ENCODE peak calls at places on chromosomes 16 and 17, in six cellular contexts. One of them, this sample, is unnamed.

GRCh38 chr16:4179020-4179419 is 62.8 kb upstream of the ADCY9 start:
- DNase-seq in thyroid gland: peak; percentile 33
- DNase-seq in left ventricle myocardium inferior: peak; percentile 22
- DNase-seq in H1: no peak
- DNase-seq in adrenal gland: no peak
- DNase-seq in lower lobe of right lung: peak; percentile 84
- DNase-seq in this sample: peak; percentile 67

GRCh38 chr17:75250009-75250471 is 11.4 kb downstream of the GGA3 start:
- DNase-seq in left ventricle myocardium inferior: no peak
- DNase-seq in thyroid gland: no peak
- DNase-seq in H1: no peak
- DNase-seq in lower lobe of right lung: no peak
- DNase-seq in adrenal gland: no peak
- DNase-seq in this sample: peak; percentile 51

GRCh38 chr17:60491771-60492170 is 34.3 kb downstream of the APPBP2 start:
- DNase-seq in H1: peak; percentile 54
- DNase-seq in lower lobe of right lung: no peak
- DNase-seq in thyroid gland: no peak
- DNase-seq in adrenal gland: no peak
- DNase-seq in left ventricle myocardium inferior: no peak
- DNase-seq in this sample: no peak

GRCh38 chr17:80168371-80168770 is 1.5 kb upstream of the CARD14 start:
- DNase-seq in thyroid gland: no peak
- DNase-seq in left ventricle myocardium inferior: no peak
- DNase-seq in lower lobe of right lung: no peak
- DNase-seq in adrenal gland: no peak
- DNase-seq in H1: no peak
- DNase-seq in this sample: no peak

GRCh38 chr17:1959871-1960569 is 65.1 kb downstream of the RTN4RL1 start:
- DNase-seq in thyroid gland: peak; percentile 69
- DNase-seq in H1: no peak
- DNase-seq in left ventricle myocardium inferior: no peak
- DNase-seq in adrenal gland: no peak
- DNase-seq in lower lobe of right lung: no peak
- DNase-seq in this sample: no peak

GRCh38 chr16:27962197-27962596 is 101.3 kb downstream of the GSG1L start:
- DNase-seq in adrenal gland: no peak
- DNase-seq in left ventricle myocardium inferior: no peak
- DNase-seq in thyroid gland: no peak
- DNase-seq in H1: no peak
- DNase-seq in lower lobe of right lung: no peak
- DNase-seq in this sample: no peak

GRCh38 chr16:66873685-66874055 is 6.6 kb upstream of the PDP2 start:
- DNase-seq in left ventricle myocardium inferior: no peak
- DNase-seq in lower lobe of right lung: no peak
- DNase-seq in H1: no peak
- DNase-seq in thyroid gland: no peak
- DNase-seq in adrenal gland: no peak
- DNase-seq in this sample: no peak

GRCh38 chr17:78365561-78366108 is 5.8 kb upstream of the SOCS3 start:
- DNase-seq in thyroid gland: peak; percentile 68
- DNase-seq in left ventricle myocardium inferior: no peak
- DNase-seq in adrenal gland: peak; percentile 50
- DNase-seq in H1: peak; percentile 85
- DNase-seq in lower lobe of right lung: no peak
- DNase-seq in this sample: no peak

GRCh38 chr17:77027271-77027670 is 113.5 kb upstream of the SEC14L1 start:
- DNase-seq in thyroid gland: no peak
- DNase-seq in adrenal gland: no peak
- DNase-seq in lower lobe of right lung: no peak
- DNase-seq in H1: no peak
- DNase-seq in left ventricle myocardium inferior: no peak
- DNase-seq in this sample: no peak

GRCh38 chr17:45376171-45376564 is 56.5 kb downstream of the ARHGAP27 start:
- DNase-seq in H1: no peak
- DNase-seq in lower lobe of right lung: peak; percentile 8
- DNase-seq in left ventricle myocardium inferior: no peak
- DNase-seq in adrenal gland: no peak
- DNase-seq in thyroid gland: no peak
- DNase-seq in this sample: no peak

GRCh38 chr17:72518810-72519597 is 398.2 kb downstream of the SOX9 start:
- DNase-seq in left ventricle myocardium inferior: no peak
- DNase-seq in thyroid gland: no peak
- DNase-seq in H1: no peak
- DNase-seq in adrenal gland: no peak
- DNase-seq in lower lobe of right lung: no peak
- DNase-seq in this sample: no peak

GRCh38 chr17:35981246-35981645 is at the start of gene CCL16:
- DNase-seq in thyroid gland: no peak
- DNase-seq in H1: no peak
- DNase-seq in lower lobe of right lung: no peak
- DNase-seq in left ventricle myocardium inferior: no peak
- DNase-seq in adrenal gland: no peak
- DNase-seq in this sample: no peak

GRCh38 chr17:51423421-51424160 is 163.2 kb downstream of the UTP18 start:
- DNase-seq in H1: no peak
- DNase-seq in lower lobe of right lung: no peak
- DNase-seq in left ventricle myocardium inferior: no peak
- DNase-seq in thyroid gland: no peak
- DNase-seq in adrenal gland: no peak
- DNase-seq in this sample: no peak

GRCh38 chr17:74018116-74018515 is 185.4 kb upstream of the RPL38 start:
- DNase-seq in thyroid gland: no peak
- DNase-seq in lower lobe of right lung: no peak
- DNase-seq in adrenal gland: no peak
- DNase-seq in left ventricle myocardium inferior: no peak
- DNase-seq in H1: no peak
- DNase-seq in this sample: no peak

GRCh38 chr17:19724501-19725420 is 8.4 kb upstream of the SLC47A2 start:
- DNase-seq in thyroid gland: peak; percentile 31
- DNase-seq in lower lobe of right lung: peak; percentile 92
- DNase-seq in H1: no peak
- DNase-seq in adrenal gland: peak; percentile 60
- DNase-seq in left ventricle myocardium inferior: peak; percentile 62
- DNase-seq in this sample: peak; percentile 85

DNA sequence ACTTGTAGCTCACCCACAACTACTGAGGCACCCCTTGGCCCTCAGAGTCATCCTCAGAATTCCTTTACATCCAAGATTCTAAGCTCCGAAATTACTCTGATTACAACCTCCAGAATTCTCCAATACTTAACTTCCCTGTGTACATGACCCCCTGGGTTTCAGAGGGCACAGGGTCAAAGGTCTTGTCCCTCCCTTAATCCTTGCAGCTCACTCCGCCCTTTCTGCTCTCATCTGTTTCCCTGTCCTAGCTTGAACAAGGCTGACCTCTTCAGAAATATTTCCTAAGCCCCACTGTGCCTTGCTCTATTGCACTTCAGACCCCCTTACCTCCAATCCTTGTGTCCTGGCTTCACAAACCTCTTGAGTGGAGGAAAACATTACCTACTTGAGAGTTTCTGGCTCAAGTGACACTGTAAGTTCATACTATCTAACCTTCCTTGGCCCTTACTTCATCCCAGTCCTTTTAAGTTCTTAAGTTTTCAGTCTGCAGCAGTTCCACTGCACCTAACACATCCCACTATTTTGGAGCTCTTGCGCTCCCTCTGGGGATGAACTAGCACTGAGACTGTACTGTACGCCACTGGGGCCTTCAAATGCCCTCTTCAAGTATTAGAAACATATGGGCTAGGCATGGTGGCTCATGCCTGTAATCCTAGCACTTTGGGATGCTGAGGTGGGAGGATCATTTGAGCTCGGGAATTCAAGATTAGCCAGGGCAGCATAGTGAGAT is 6.2 kb downstream of the N4BP1 start:
- DNase-seq in H1: no peak
- DNase-seq in left ventricle myocardium inferior: no peak
- DNase-seq in adrenal gland: no peak
- DNase-seq in thyroid gland: no peak
- DNase-seq in lower lobe of right lung: no peak
- DNase-seq in this sample: no peak
- H3K4me3 ChIP-seq in H1: no peak overlapping the region
- H3K4me3 ChIP-seq in left ventricle myocardium inferior: no peak overlapping the region
- H3K4me3 ChIP-seq in adrenal gland: no peak overlapping the region
- H3K4me3 ChIP-seq in thyroid gland: no peak overlapping the region
- H3K4me3 ChIP-seq in lower lobe of right lung: no peak overlapping the region
- H3K4me3 ChIP-seq in this sample: no peak overlapping the region

GRCh38 chr16:74279266-74279665 is 17.3 kb upstream of the PSMD7 start:
- DNase-seq in left ventricle myocardium inferior: no peak
- DNase-seq in adrenal gland: no peak
- DNase-seq in lower lobe of right lung: no peak
- DNase-seq in thyroid gland: no peak
- DNase-seq in H1: no peak
- DNase-seq in this sample: no peak

GRCh38 chr16:74271879-74272278 is 24.7 kb upstream of the PSMD7 start:
- DNase-seq in left ventricle myocardium inferior: no peak
- DNase-seq in adrenal gland: no peak
- DNase-seq in lower lobe of right lung: no peak
- DNase-seq in thyroid gland: no peak
- DNase-seq in H1: peak; percentile 7
- DNase-seq in this sample: no peak

GRCh38 chr16:74280448-74280847 is 16.2 kb upstream of the PSMD7 start:
- DNase-seq in thyroid gland: no peak
- DNase-seq in left ventricle myocardium inferior: no peak
- DNase-seq in H1: no peak
- DNase-seq in adrenal gland: no peak
- DNase-seq in lower lobe of right lung: no peak
- DNase-seq in this sample: no peak

GRCh38 chr16:74279805-74280204 is 16.8 kb upstream of the PSMD7 start:
- DNase-seq in thyroid gland: no peak
- DNase-seq in left ventricle myocardium inferior: no peak
- DNase-seq in adrenal gland: no peak
- DNase-seq in H1: no peak
- DNase-seq in lower lobe of right lung: no peak
- DNase-seq in this sample: no peak

GRCh38 chr16:74275031-74275636 is 21.5 kb upstream of the PSMD7 start:
- DNase-seq in thyroid gland: no peak
- DNase-seq in lower lobe of right lung: no peak
- DNase-seq in H1: no peak
- DNase-seq in left ventricle myocardium inferior: no peak
- DNase-seq in adrenal gland: no peak
- DNase-seq in this sample: no peak
- TF ChIP-seq CTCF in thyroid gland: no peak
- TF ChIP-seq CTCF in lower lobe of right lung: peak; percentile 20
- TF ChIP-seq CTCF in H1: peak; percentile 16
- TF ChIP-seq CTCF in left ventricle myocardium inferior: peak; percentile 50
- TF ChIP-seq CTCF in adrenal gland: peak; percentile 43
- TF ChIP-seq CTCF in this sample: peak; percentile 39

DNA sequence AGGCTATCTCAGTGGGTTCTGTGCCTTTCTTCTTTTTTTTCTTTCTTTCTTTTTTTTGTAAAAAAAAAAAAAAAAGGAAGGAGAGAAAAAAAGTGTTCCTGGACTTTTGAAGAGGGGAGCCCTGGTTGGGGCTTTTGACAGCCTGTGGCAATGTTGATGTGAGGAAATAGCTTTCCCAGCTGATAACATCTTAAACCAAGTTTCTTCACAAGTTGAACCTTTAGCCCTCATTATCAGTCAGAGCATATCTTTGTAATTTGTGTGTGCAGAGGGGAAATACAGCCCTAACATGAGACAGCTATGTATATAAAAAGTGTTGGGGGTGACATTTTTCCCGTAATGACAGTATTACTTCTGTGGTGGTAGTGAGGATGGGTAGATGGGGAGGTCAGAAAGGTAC is 221.1 kb downstream of the FTO start:
- DNase-seq in H1: no peak
- DNase-seq in thyroid gland: no peak
- DNase-seq in lower lobe of right lung: no peak
- DNase-seq in left ventricle myocardium inferior: no peak
- DNase-seq in adrenal gland: no peak
- DNase-seq in this sample: no peak
- H3K27ac ChIP-seq in H1: no peak overlapping the region
- H3K27ac ChIP-seq in thyroid gland: no peak overlapping the region
- H3K27ac ChIP-seq in lower lobe of right lung: no peak overlapping the region
- H3K27ac ChIP-seq in left ventricle myocardium inferior: no peak overlapping the region
- H3K27ac ChIP-seq in adrenal gland: no peak overlapping the region
- H3K27ac ChIP-seq in this sample: no peak overlapping the region

GRCh38 chr16:85664580-85665372 is 24.0 kb downstream of the GINS2 start:
- DNase-seq in left ventricle myocardium inferior: no peak
- DNase-seq in lower lobe of right lung: peak; percentile 26
- DNase-seq in thyroid gland: no peak
- DNase-seq in H1: no peak
- DNase-seq in adrenal gland: peak; percentile 12
- DNase-seq in this sample: no peak
- H3K4me3 ChIP-seq in left ventricle myocardium inferior: no peak overlapping the region
- H3K4me3 ChIP-seq in lower lobe of right lung: no peak overlapping the region
- H3K4me3 ChIP-seq in thyroid gland: no peak overlapping the region
- H3K4me3 ChIP-seq in H1: no peak overlapping the region
- H3K4me3 ChIP-seq in adrenal gland: no peak overlapping the region
- H3K4me3 ChIP-seq in this sample: no peak overlapping the region

GRCh38 chr17:54537656-54538055 is 363.0 kb upstream of the TOM1L1 start:
- DNase-seq in lower lobe of right lung: no peak
- DNase-seq in left ventricle myocardium inferior: no peak
- DNase-seq in thyroid gland: no peak
- DNase-seq in H1: no peak
- DNase-seq in adrenal gland: no peak
- DNase-seq in this sample: no peak

GRCh38 chr17:54530398-54530797 is 370.3 kb upstream of the TOM1L1 start:
- DNase-seq in thyroid gland: no peak
- DNase-seq in H1: no peak
- DNase-seq in adrenal gland: no peak
- DNase-seq in left ventricle myocardium inferior: no peak
- DNase-seq in lower lobe of right lung: no peak
- DNase-seq in this sample: no peak

DNA sequence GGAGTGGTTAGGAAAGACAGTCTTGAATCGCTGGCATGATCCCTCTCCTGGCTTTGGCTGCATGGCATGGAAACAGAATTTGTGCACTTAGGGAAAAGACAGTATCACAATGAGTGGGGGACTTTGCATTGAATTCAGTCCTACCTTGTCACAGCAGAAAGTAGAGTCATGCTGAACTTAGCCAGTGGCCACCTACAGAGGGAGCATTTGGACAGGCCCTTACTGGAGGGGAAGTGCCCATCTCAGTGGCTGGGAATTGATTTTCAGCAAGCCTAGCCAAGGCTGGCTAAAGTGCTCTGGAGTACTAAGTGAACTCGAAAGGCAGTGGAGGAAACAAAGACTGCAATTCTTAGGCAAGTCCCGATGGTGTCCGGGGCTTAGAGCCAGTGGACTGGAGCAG is 364.3 kb upstream of the TOM1L1 start:
- DNase-seq in lower lobe of right lung: no peak
- DNase-seq in thyroid gland: no peak
- DNase-seq in left ventricle myocardium inferior: no peak
- DNase-seq in H1: no peak
- DNase-seq in adrenal gland: no peak
- DNase-seq in this sample: no peak
- TF ChIP-seq CTCF in lower lobe of right lung: no peak
- TF ChIP-seq CTCF in thyroid gland: no peak
- TF ChIP-seq CTCF in left ventricle myocardium inferior: no peak
- TF ChIP-seq CTCF in H1: peak; percentile 7
- TF ChIP-seq CTCF in adrenal gland: no peak
- TF ChIP-seq CTCF in this sample: no peak

GRCh38 chr16:89314858-89315257 is 97.4 kb downstream of the ZNF778 start:
- DNase-seq in lower lobe of right lung: no peak
- DNase-seq in H1: no peak
- DNase-seq in thyroid gland: no peak
- DNase-seq in adrenal gland: no peak
- DNase-seq in left ventricle myocardium inferior: no peak
- DNase-seq in this sample: no peak
- H3K27ac ChIP-seq in lower lobe of right lung: peak overlapping the region; percentile 58
- H3K27ac ChIP-seq in H1: no peak overlapping the region
- H3K27ac ChIP-seq in thyroid gland: no peak overlapping the region
- H3K27ac ChIP-seq in adrenal gland: peak overlapping the region; percentile 79
- H3K27ac ChIP-seq in left ventricle myocardium inferior: peak overlapping the region; percentile 78
- H3K27ac ChIP-seq in this sample: peak overlapping the region; percentile 71

This sample was measured in psoas muscle.